ENCODE peak calls at places on chromosome 5, in four cellular contexts. One of them, this sample, is unnamed.

GRCh38 chr5:179268966-179269693 is 76.1 kb downstream of the ADAMTS2 start:
- DNase-seq in ACHN: no peak
- DNase-seq in cardiac fibroblast: peak; percentile 48
- DNase-seq in HTR-8/SVneo: no peak
- DNase-seq in this sample: no peak

GRCh38 chr5:57037355-57037754 is 85.4 kb upstream of the MIER3 start:
- DNase-seq in ACHN: peak; percentile 3
- DNase-seq in cardiac fibroblast: no peak
- DNase-seq in HTR-8/SVneo: no peak
- DNase-seq in this sample: no peak

GRCh38 chr5:74454263-74455030 is 186.1 kb downstream of the ENC1 start:
- DNase-seq in ACHN: no peak
- DNase-seq in cardiac fibroblast: no peak
- DNase-seq in HTR-8/SVneo: no peak
- DNase-seq in this sample: no peak

GRCh38 chr5:116377276-116378006 is 197.2 kb downstream of the SEMA6A start:
- DNase-seq in ACHN: no peak
- DNase-seq in cardiac fibroblast: no peak
- DNase-seq in HTR-8/SVneo: no peak
- DNase-seq in this sample: no peak

GRCh38 chr5:58735637-58736036 is 152.8 kb downstream of the RAB3C start:
- DNase-seq in ACHN: no peak
- DNase-seq in cardiac fibroblast: no peak
- DNase-seq in HTR-8/SVneo: no peak
- DNase-seq in this sample: no peak

GRCh38 chr5:122154910-122155309 is 25.6 kb downstream of the ZNF474 start:
- DNase-seq in ACHN: no peak
- DNase-seq in cardiac fibroblast: peak; percentile 71
- DNase-seq in HTR-8/SVneo: no peak
- DNase-seq in this sample: no peak

GRCh38 chr5:122996102-122996501 is 40.4 kb downstream of the PPIC start:
- DNase-seq in ACHN: no peak
- DNase-seq in cardiac fibroblast: no peak
- DNase-seq in HTR-8/SVneo: no peak
- DNase-seq in this sample: no peak

GRCh38 chr5:59185757-59186385 is 603.0 kb downstream of the RAB3C start:
- DNase-seq in ACHN: no peak
- DNase-seq in cardiac fibroblast: no peak
- DNase-seq in HTR-8/SVneo: no peak
- DNase-seq in this sample: no peak

GRCh38 chr5:161846731-161847130 is 1.2 kb upstream of the GABRA1 start:
- DNase-seq in ACHN: peak; percentile 4
- DNase-seq in cardiac fibroblast: peak; percentile 0
- DNase-seq in HTR-8/SVneo: no peak
- DNase-seq in this sample: no peak

GRCh38 chr5:72957337-72957736 is 1.5 kb downstream of the FCHO2 start:
- DNase-seq in ACHN: no peak
- DNase-seq in cardiac fibroblast: no peak
- DNase-seq in HTR-8/SVneo: no peak
- DNase-seq in this sample: no peak

GRCh38 chr5:40223884-40224402 is 455.8 kb upstream of the PTGER4 start:
- DNase-seq in ACHN: no peak
- DNase-seq in cardiac fibroblast: peak; percentile 2
- DNase-seq in HTR-8/SVneo: peak; percentile 53
- DNase-seq in this sample: peak; percentile 97

GRCh38 chr5:148374693-148375360 is 8.9 kb upstream of the FBXO38 start:
- DNase-seq in ACHN: peak; percentile 49
- DNase-seq in cardiac fibroblast: peak; percentile 86
- DNase-seq in HTR-8/SVneo: peak; percentile 21
- DNase-seq in this sample: peak; percentile 29

GRCh38 chr5:146340260-146341081 is 1.8 kb downstream of the POU4F3 start:
- DNase-seq in ACHN: peak; percentile 59
- DNase-seq in cardiac fibroblast: peak; percentile 73
- DNase-seq in HTR-8/SVneo: peak; percentile 71
- DNase-seq in this sample: no peak

GRCh38 chr5:111731638-111732037 is 25.4 kb downstream of the NREP start:
- DNase-seq in ACHN: no peak
- DNase-seq in cardiac fibroblast: no peak
- DNase-seq in HTR-8/SVneo: no peak
- DNase-seq in this sample: no peak

GRCh38 chr5:81779125-81779934 is 28.4 kb upstream of the SSBP2 start:
- DNase-seq in ACHN: peak; percentile 32
- DNase-seq in cardiac fibroblast: peak; percentile 43
- DNase-seq in HTR-8/SVneo: no peak
- DNase-seq in this sample: no peak

GRCh38 chr5:90689064-90689463 is 130.5 kb downstream of the ADGRV1 start:
- DNase-seq in ACHN: no peak
- DNase-seq in cardiac fibroblast: no peak
- DNase-seq in HTR-8/SVneo: no peak
- DNase-seq in this sample: no peak

GRCh38 chr5:34789021-34789531 is 49.9 kb upstream of the TTC23L start:
- DNase-seq in ACHN: no peak
- DNase-seq in cardiac fibroblast: peak; percentile 94
- DNase-seq in HTR-8/SVneo: peak; percentile 31
- DNase-seq in this sample: peak; percentile 24

GRCh38 chr5:143889986-143890385 is 78.0 kb downstream of the HMHB1 start:
- DNase-seq in ACHN: no peak
- DNase-seq in cardiac fibroblast: peak; percentile 74
- DNase-seq in HTR-8/SVneo: no peak
- DNase-seq in this sample: no peak

GRCh38 chr5:34496258-34496657 is 159.9 kb upstream of the RAI14 start:
- DNase-seq in ACHN: no peak
- DNase-seq in cardiac fibroblast: no peak
- DNase-seq in HTR-8/SVneo: no peak
- DNase-seq in this sample: no peak

GRCh38 chr5:100479079-100479688 is 56.0 kb upstream of the FAM174A start:
- DNase-seq in ACHN: peak; percentile 27
- DNase-seq in cardiac fibroblast: peak; percentile 14
- DNase-seq in HTR-8/SVneo: no peak
- DNase-seq in this sample: no peak

GRCh38 chr5:174518512-174518911 is 205.9 kb upstream of the MSX2 start:
- DNase-seq in ACHN: no peak
- DNase-seq in cardiac fibroblast: no peak
- DNase-seq in HTR-8/SVneo: no peak
- DNase-seq in this sample: no peak

GRCh38 chr5:180990086-180990888 is 1.6 kb downstream of the BTNL3 start:
- DNase-seq in ACHN: no peak
- DNase-seq in cardiac fibroblast: no peak
- DNase-seq in HTR-8/SVneo: no peak
- DNase-seq in this sample: no peak

GRCh38 chr5:59790399-59791130 is 103.0 kb downstream of the PDE4D start:
- DNase-seq in ACHN: peak; percentile 24
- DNase-seq in cardiac fibroblast: peak; percentile 68
- DNase-seq in HTR-8/SVneo: no peak
- DNase-seq in this sample: no peak

GRCh38 chr5:34480810-34481528 is 175.2 kb upstream of the RAI14 start:
- DNase-seq in ACHN: no peak
- DNase-seq in cardiac fibroblast: no peak
- DNase-seq in HTR-8/SVneo: no peak
- DNase-seq in this sample: no peak

GRCh38 chr5:83509535-83509934 is 38.0 kb downstream of the VCAN start:
- DNase-seq in ACHN: peak; percentile 39
- DNase-seq in cardiac fibroblast: peak; percentile 86
- DNase-seq in HTR-8/SVneo: no peak
- DNase-seq in this sample: no peak

GRCh38 chr5:177086918-177087706 is 397 bp downstream of the FGFR4 start:
- DNase-seq in ACHN: peak; percentile 88
- DNase-seq in cardiac fibroblast: no peak
- DNase-seq in HTR-8/SVneo: peak; percentile 71
- DNase-seq in this sample: no peak

GRCh38 chr5:132506094-132506692 is 15.6 kb upstream of the IRF1 start:
- DNase-seq in ACHN: peak; percentile 65
- DNase-seq in cardiac fibroblast: peak; percentile 94
- DNase-seq in HTR-8/SVneo: peak; percentile 74
- DNase-seq in this sample: peak; percentile 68